ENCODE peak calls at places on chromosomes 6 and 20, in six cellular contexts. G is H9, B is IMR-90, T is neuronal stem cell, I is trophoblast cell, C is H1. Y is an unnamed sample.

GRCh38 chr6:3884007-3884745 is 35.0 kb downstream of the FAM50B start:
- DNase-seq in T (no peak), I (peak), G (no peak), C (no peak), B (peak), Y (peak)

GRCh38 chr6:116385462-116385807 is 14.7 kb downstream of the DSE start:
- DNase-seq in C (no peak), T (no peak), B (peak), I (no peak), G (no peak), Y (peak)

GRCh38 chr20:35251613-35251940 is 25.1 kb downstream of the MMP24 start:
- DNase-seq in B (no peak), C (no peak), I (no peak), G (no peak), T (no peak), Y (no peak)

GRCh38 chr20:10217517-10218410 is 866 bp upstream of the SNAP25 start:
- DNase-seq in G (peak), B (peak), C (peak), T (peak), I (no peak), Y (peak)

GRCh38 chr20:17843246-17844132 is 125.1 kb downstream of the SNX5 start:
- DNase-seq in C (no peak), G (no peak), T (no peak), B (peak), I (no peak), Y (peak)

GRCh38 chr20:62137478-62138203 is 5.6 kb downstream of the PSMA7 start:
- DNase-seq in B (no peak), C (no peak), G (no peak), I (no peak), T (no peak), Y (no peak)

GRCh38 chr6:141734441-141734840 is 398.3 kb upstream of the GJE1 start:
- DNase-seq in I (no peak), T (no peak), C (no peak), B (no peak), G (no peak), Y (no peak)

GRCh38 chr6:36650848-36651247 is 27.7 kb upstream of the CDKN1A start:
- DNase-seq in B (no peak), T (no peak), I (no peak), G (no peak), C (no peak), Y (no peak)

GRCh38 chr6:30515967-30516753 is 26.9 kb downstream of the HLA-E start:
- DNase-seq in T (peak), G (peak), I (peak), C (peak), B (peak), Y (peak)

GRCh38 chr20:15643713-15644112 is 929.5 kb downstream of the KIF16B start:
- DNase-seq in G (no peak), I (no peak), B (peak), T (no peak), C (no peak), Y (no peak)

GRCh38 chr6:73739097-73739496 is 43.1 kb downstream of the CD109 start:
- DNase-seq in G (no peak), T (peak), C (no peak), B (peak), I (peak), Y (peak)

GRCh38 chr6:142013286-142013685 is 119.4 kb upstream of the GJE1 start:
- DNase-seq in I (no peak), T (no peak), B (peak), C (no peak), G (no peak), Y (peak)

GRCh38 chr6:252775-253526 is 39.3 kb upstream of the DUSP22 start:
- DNase-seq in T (no peak), C (no peak), B (no peak), I (no peak), G (no peak), Y (no peak)

GRCh38 chr6:119612871-119613515 is 263.4 kb upstream of the MAN1A1 start:
- DNase-seq in I (no peak), G (no peak), T (no peak), C (no peak), B (peak), Y (peak)

GRCh38 chr20:45945678-45946148 is 11.2 kb downstream of the PCIF1 start:
- DNase-seq in G (no peak), C (no peak), B (peak), T (no peak), I (no peak), Y (peak)

GRCh38 chr6:112626468-112627082 is 279.4 kb downstream of the RFPL4B start:
- DNase-seq in G (no peak), B (peak), I (no peak), C (no peak), T (no peak), Y (peak)

GRCh38 chr20:4483481-4483880 is 238.2 kb upstream of the PRND start:
- DNase-seq in T (no peak), I (no peak), G (no peak), B (peak), C (no peak), Y (peak)

GRCh38 chr6:109790131-109790530 is 99.0 kb downstream of the FIG4 start:
- DNase-seq in I (no peak), T (no peak), C (no peak), G (no peak), B (peak), Y (peak)

GRCh38 chr6:110090876-110091275 is 88.6 kb downstream of the WASF1 start:
- DNase-seq in T (no peak), G (no peak), B (no peak), C (no peak), I (no peak), Y (no peak)

GRCh38 chr6:155041781-155042279 is 46.7 kb downstream of the TIAM2 start:
- DNase-seq in I (no peak), C (no peak), G (no peak), B (no peak), T (no peak), Y (no peak)

GRCh38 chr6:150599199-150600002 is at the start of gene PLEKHG1:
- DNase-seq in I (peak), C (peak), T (peak), B (no peak), G (peak), Y (peak)

GRCh38 chr20:14489544-14489943 is 152.1 kb upstream of the FLRT3 start:
- DNase-seq in B (no peak), T (no peak), I (no peak), C (no peak), G (no peak), Y (no peak)

GRCh38 chr6:72955666-72956065 is 269.6 kb downstream of the KHDC1L start:
- DNase-seq in G (no peak), C (no peak), T (no peak), I (no peak), B (no peak), Y (no peak)

GRCh38 chr6:121694389-121695185 is 259.1 kb downstream of the GJA1 start:
- DNase-seq in B (peak), C (no peak), T (no peak), G (no peak), I (no peak), Y (peak)

GRCh38 chr6:166420351-166420750 is 37.6 kb upstream of the MPC1 start:
- DNase-seq in B (peak), I (no peak), T (no peak), C (no peak), G (no peak), Y (peak)

GRCh38 chr6:149112976-149113375 is 204.5 kb upstream of the TAB2 start:
- DNase-seq in C (no peak), I (no peak), T (no peak), G (no peak), B (no peak), Y (no peak)

GRCh38 chr6:39553029-39553428 is 172.2 kb downstream of the KIF6 start:
- DNase-seq in T (no peak), B (no peak), C (no peak), G (no peak), I (no peak), Y (no peak)

GRCh38 chr6:157273756-157274088 is 49.6 kb downstream of the TMEM242 start:
- DNase-seq in C (no peak), I (peak), B (peak), G (peak), T (no peak), Y (peak)

GRCh38 chr20:47411161-47411560 is 54.7 kb upstream of the ZMYND8 start:
- DNase-seq in G (no peak), B (no peak), T (no peak), C (no peak), I (no peak), Y (no peak)

GRCh38 chr6:3011592-3011991 is 11.9 kb downstream of the NQO2 start:
- DNase-seq in T (no peak), B (no peak), G (no peak), C (no peak), I (no peak), Y (no peak)

GRCh38 chr6:26575494-26575939 is 21.2 kb upstream of the ABT1 start:
- DNase-seq in C (no peak), T (no peak), G (peak), B (peak), I (no peak), Y (no peak)

GRCh38 chr6:33088258-33088930 is 12.6 kb downstream of the HLA-DPB1 start:
- DNase-seq in G (no peak), I (no peak), C (no peak), B (no peak), T (no peak), Y (no peak)

GRCh38 chr20:4509825-4510522 is 211.7 kb upstream of the PRND start:
- DNase-seq in I (no peak), C (no peak), G (no peak), T (no peak), B (peak), Y (no peak)

GRCh38 chr6:32371204-32371603 is 499 bp downstream of the TSBP1 start:
- DNase-seq in G (no peak), B (peak), C (no peak), I (no peak), T (no peak), Y (no peak)

GRCh38 chr6:92354270-92354831 is 1065.0 kb downstream of the EPHA7 start:
- DNase-seq in G (no peak), T (no peak), C (no peak), B (peak), I (no peak), Y (peak)

GRCh38 chr6:100229512-100229911 is 235.2 kb downstream of the SIM1 start:
- DNase-seq in G (no peak), I (no peak), B (no peak), T (no peak), C (no peak), Y (no peak)

GRCh38 chr6:145427232-145427631 is 308.1 kb downstream of the EPM2A start:
- DNase-seq in C (no peak), T (no peak), B (no peak), I (peak), G (no peak), Y (no peak)

GRCh38 chr6:131199568-131200272 is 64.5 kb downstream of the AKAP7 start:
- DNase-seq in G (peak), I (peak), C (no peak), B (peak), T (peak), Y (peak)

DNA sequence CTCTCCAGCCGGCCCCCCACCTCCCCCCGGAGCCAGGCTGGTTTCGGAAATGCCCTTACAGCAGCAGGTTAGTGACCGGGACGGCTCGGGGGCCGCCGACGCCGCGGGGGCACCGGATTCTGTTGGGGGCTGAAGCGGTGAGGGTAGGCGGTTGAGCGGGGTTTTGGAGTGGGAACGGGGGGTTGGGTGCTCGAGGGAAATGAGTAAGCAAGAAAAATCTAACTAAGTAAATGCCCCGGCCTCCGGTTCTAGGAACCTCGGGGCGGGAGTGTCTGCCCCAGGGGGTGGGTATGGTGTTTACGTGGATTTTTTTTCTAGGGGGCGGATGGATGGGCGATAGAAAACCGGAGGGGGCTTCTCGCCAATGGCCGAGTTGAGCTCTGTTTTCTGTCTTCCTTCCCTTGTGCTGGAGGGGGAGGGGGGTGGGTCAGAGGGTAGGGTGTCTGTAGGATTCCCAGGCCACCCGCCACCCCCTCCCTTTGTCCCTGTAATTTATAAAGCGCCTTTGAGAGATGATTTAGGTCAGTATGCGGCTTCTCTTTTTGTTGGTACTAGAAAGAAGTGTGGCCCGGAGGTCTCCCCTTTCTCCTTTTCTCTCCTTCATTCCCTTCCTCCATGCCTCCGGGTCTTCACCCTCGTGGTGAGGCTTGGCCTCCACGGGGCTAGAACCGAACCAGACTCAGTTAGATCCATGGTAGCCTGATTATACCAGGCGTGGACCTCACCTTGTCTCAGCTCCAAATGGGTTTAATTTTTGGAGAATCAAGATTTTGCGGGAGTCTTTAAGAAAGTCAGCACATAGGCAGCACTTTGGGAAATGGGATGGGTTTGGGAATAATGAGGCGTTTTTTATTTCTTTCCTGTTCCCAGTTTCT is 2.3 kb downstream of the E2F3 start:
- DNase-seq in I (no peak), T (peak), B (peak), G (peak), C (peak), Y (peak)
- H4K8ac ChIP-seq in I (peak), T (no peak), B (peak), G (no peak), C (peak), Y (peak)

GRCh38 chr20:11797161-11797560 is 120.5 kb upstream of the BTBD3 start:
- DNase-seq in B (no peak), T (no peak), G (no peak), C (no peak), I (no peak), Y (peak)

GRCh38 chr20:11794525-11794924 is 123.2 kb upstream of the BTBD3 start:
- DNase-seq in G (no peak), B (no peak), T (no peak), C (no peak), I (no peak), Y (no peak)

GRCh38 chr20:11792229-11792953 is 125.3 kb upstream of the BTBD3 start:
- DNase-seq in C (no peak), B (no peak), T (no peak), I (no peak), G (no peak), Y (no peak)

GRCh38 chr20:11799131-11799800 is 118.4 kb upstream of the BTBD3 start:
- DNase-seq in T (no peak), I (no peak), C (no peak), G (no peak), B (no peak), Y (no peak)

GRCh38 chr20:11796041-11796440 is 121.7 kb upstream of the BTBD3 start:
- DNase-seq in I (no peak), C (no peak), B (peak), T (no peak), G (no peak), Y (peak)
- H4K91ac ChIP-seq in I (no peak), C (no peak), B (no peak), T (no peak), G (no peak), Y (no peak)

GRCh38 chr6:7270320-7271204 is 42.4 kb downstream of the SSR1 start:
- DNase-seq in I (no peak), C (peak), B (no peak), T (no peak), G (no peak), Y (no peak)

GRCh38 chr6:7276199-7276524 is 36.8 kb downstream of the SSR1 start:
- DNase-seq in I (no peak), B (no peak), G (no peak), C (no peak), T (no peak), Y (no peak)

GRCh38 chr6:7269816-7270215 is 43.2 kb downstream of the SSR1 start:
- DNase-seq in I (no peak), T (no peak), B (no peak), C (peak), G (no peak), Y (no peak)

GRCh38 chr6:7271205-7271534 is 41.8 kb downstream of the SSR1 start:
- DNase-seq in G (no peak), T (no peak), B (no peak), I (no peak), C (peak), Y (no peak)

GRCh38 chr6:7273709-7274108 is 39.3 kb downstream of the SSR1 start:
- DNase-seq in T (no peak), G (no peak), I (no peak), B (no peak), C (peak), Y (no peak)
- H4K8ac ChIP-seq in T (no peak), G (no peak), I (no peak), B (no peak), C (no peak), Y (no peak)

GRCh38 chr20:19022791-19023448 is 189.5 kb upstream of the SLC24A3 start:
- DNase-seq in I (no peak), T (no peak), B (no peak), C (peak), G (no peak), Y (no peak)

GRCh38 chr20:19024296-19025035 is 188.0 kb upstream of the SLC24A3 start:
- DNase-seq in I (no peak), T (no peak), G (no peak), C (peak), B (no peak), Y (no peak)

GRCh38 chr20:19022118-19022575 is 190.3 kb upstream of the SLC24A3 start:
- DNase-seq in I (no peak), C (peak), B (no peak), T (no peak), G (no peak), Y (no peak)

GRCh38 chr20:19019734-19020364 is 192.6 kb upstream of the SLC24A3 start:
- DNase-seq in G (no peak), C (peak), T (no peak), B (no peak), I (no peak), Y (no peak)

DNA sequence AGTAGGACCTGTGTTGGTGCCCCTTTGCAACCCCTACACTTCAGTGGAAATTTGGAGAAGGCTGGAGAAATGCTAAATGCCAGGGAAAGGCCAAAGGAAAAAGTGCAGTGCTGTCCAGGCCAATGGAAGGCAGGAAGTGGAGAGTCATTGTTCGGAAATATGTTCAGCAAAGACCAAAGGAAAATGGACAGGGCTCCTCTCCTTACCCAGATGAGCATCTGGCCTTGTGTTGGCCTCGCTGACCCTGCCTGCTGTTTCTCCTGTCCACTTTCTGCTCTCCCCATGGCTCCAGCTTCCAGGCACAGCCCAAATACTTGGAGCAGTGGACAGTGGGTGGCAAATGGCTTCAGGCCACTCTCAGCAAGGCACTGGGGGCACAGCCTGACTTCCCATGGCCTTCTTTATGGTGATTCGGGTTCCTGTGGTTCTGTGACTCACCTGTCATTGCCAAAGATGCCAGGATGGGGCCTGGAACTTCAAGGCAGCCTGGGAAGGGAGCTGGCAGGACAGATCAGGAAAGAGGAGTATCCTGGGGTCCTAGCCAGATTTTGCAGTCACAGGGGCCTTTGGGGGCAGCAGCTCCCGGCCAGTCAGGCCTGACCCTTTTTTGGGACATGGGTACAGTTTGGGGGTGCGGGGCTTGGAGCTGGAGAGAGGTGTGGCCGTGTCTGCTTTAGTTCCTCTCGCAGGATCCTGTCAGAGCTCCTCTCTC is 190.9 kb upstream of the SLC24A3 start:
- DNase-seq in G (no peak), T (no peak), B (no peak), C (peak), I (no peak), Y (no peak)
- H4K91ac ChIP-seq in G (no peak), T (no peak), B (no peak), C (no peak), I (no peak), Y (no peak)

DNA sequence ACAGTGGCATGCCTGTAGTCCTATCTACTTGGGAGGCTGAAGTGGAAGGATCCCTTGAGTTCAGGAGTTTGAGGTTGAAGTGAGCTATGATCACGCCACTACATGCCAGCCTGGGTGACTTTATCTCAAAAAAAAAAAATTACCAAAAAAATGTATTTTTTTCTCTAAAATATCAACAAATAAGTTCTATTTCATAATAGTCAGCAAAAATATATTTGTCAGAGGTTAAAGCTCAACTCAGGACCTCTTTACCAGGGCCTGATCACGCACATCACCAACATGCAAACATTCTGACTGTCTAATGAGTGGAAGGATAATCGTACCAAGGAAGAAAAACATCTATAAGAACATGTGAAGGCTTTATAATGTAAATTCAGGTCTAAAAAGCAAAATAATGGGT is 387.0 kb downstream of the SYNE1 start:
- DNase-seq in B (no peak), I (no peak), C (no peak), G (no peak), T (no peak), Y (no peak)
- H4K8ac ChIP-seq in B (no peak), I (no peak), C (no peak), G (no peak), T (no peak), Y (no peak)

Y was measured in mesenchymal stem cell.